ENCODE peak calls at places on chromosome 15, in eight cellular contexts. P is NCI-H1105 treated with DMSO at 0.1 percent for 48 hours; R is SIG-M5; L is adrenal gland; F is ovary; Z is stimulated activated CD4-positive, alpha-beta T cell treated with anti-CD3 and anti-CD28 coated beads, Interleukin-15, amount 100 ng/mL, for 1 hour; O is posterior cingulate gyrus; D is AG10803. S is an unnamed sample.

GRCh38 chr15:40106203-40107161 is 2.2 kb downstream of the BMF start:
- DNase-seq in P (no peak), D (peak; percentile 50), L (peak; percentile 76), R (peak; percentile 88), F (peak; percentile 62), O (no peak), Z (no peak), S (peak; percentile 82)

GRCh38 chr15:85013785-85014184 is 32.1 kb downstream of the PDE8A start:
- DNase-seq in R (no peak), P (no peak), D (no peak), Z (no peak), O (no peak), F (no peak), L (no peak), S (no peak)

GRCh38 chr15:22231603-22232002 is 151.3 kb downstream of the OR4M2 start:
- DNase-seq in R (no peak), Z (no peak), P (no peak), L (no peak), D (no peak), F (no peak), O (no peak), S (no peak)

GRCh38 chr15:70376929-70377691 is 279.4 kb upstream of the TLE3 start:
- DNase-seq in P (peak; percentile 52), Z (no peak), D (peak; percentile 76), R (peak; percentile 10), F (peak; percentile 62), L (peak; percentile 50), O (no peak), S (peak; percentile 86)

GRCh38 chr15:42079401-42079908 is 14.9 kb downstream of the PLA2G4D start:
- DNase-seq in Z (no peak), R (no peak), D (no peak), P (no peak), L (no peak), O (no peak), F (no peak), S (peak; percentile 29)

GRCh38 chr15:43896543-43896942 is 69.7 kb downstream of the WDR76 start:
- DNase-seq in O (no peak), L (no peak), P (no peak), R (no peak), F (no peak), D (no peak), Z (no peak), S (no peak)

GRCh38 chr15:71691700-71692417 is 118.5 kb upstream of the NR2E3 start:
- DNase-seq in Z (no peak), D (peak; percentile 72), F (no peak), L (no peak), O (no peak), R (no peak), P (no peak), S (no peak)

GRCh38 chr15:99057697-99058420 is 47.0 kb upstream of the SYNM start:
- DNase-seq in Z (no peak), F (peak; percentile 41), R (no peak), O (no peak), D (no peak), L (no peak), P (no peak), S (peak; percentile 51)

GRCh38 chr15:71532994-71533393 is 277.4 kb upstream of the NR2E3 start:
- DNase-seq in L (peak; percentile 32), R (no peak), F (no peak), Z (no peak), O (no peak), D (peak; percentile 6), P (peak; percentile 75), S (no peak)

GRCh38 chr15:100788731-100789105 is 90.9 kb upstream of the ALDH1A3 start:
- DNase-seq in R (no peak), D (no peak), P (no peak), Z (no peak), L (no peak), F (no peak), O (no peak), S (no peak)

GRCh38 chr15:70382009-70382749 is 284.5 kb upstream of the TLE3 start:
- DNase-seq in D (no peak), Z (no peak), L (no peak), P (no peak), F (no peak), O (no peak), R (no peak), S (no peak)

GRCh38 chr15:76065267-76065666 is 5.5 kb downstream of the TMEM266 start:
- DNase-seq in D (no peak), L (no peak), R (no peak), Z (no peak), F (no peak), P (no peak), O (no peak), S (no peak)

GRCh38 chr15:37095197-37095992 is 5.0 kb downstream of the MEIS2 start:
- DNase-seq in F (peak; percentile 45), Z (no peak), O (no peak), P (no peak), L (peak; percentile 42), R (no peak), D (no peak), S (peak; percentile 58)

GRCh38 chr15:28105224-28105791 is 6.2 kb upstream of the OCA2 start:
- DNase-seq in L (peak; percentile 14), P (no peak), F (peak; percentile 7), D (no peak), R (no peak), O (no peak), Z (no peak), S (no peak)

GRCh38 chr15:47185222-47185800 is 532.0 kb upstream of the SEMA6D start:
- DNase-seq in D (no peak), P (peak; percentile 75), R (no peak), F (no peak), O (no peak), Z (no peak), L (no peak), S (no peak)

GRCh38 chr15:75342221-75342620 is 4.6 kb upstream of the NEIL1 start:
- DNase-seq in P (no peak), L (no peak), O (no peak), F (no peak), R (no peak), D (no peak), Z (no peak), S (no peak)

GRCh38 chr15:39926526-39926925 is 6.5 kb upstream of the GPR176 start:
- DNase-seq in L (no peak), O (no peak), P (no peak), D (no peak), F (no peak), R (no peak), Z (no peak), S (no peak)

GRCh38 chr15:91426412-91426811 is 326.4 kb downstream of the SV2B start:
- DNase-seq in F (no peak), R (no peak), D (no peak), O (no peak), L (no peak), P (no peak), Z (no peak), S (no peak)

GRCh38 chr15:37104413-37105392 is 4.4 kb upstream of the MEIS2 start:
- DNase-seq in R (no peak), Z (no peak), D (no peak), P (no peak), F (no peak), L (no peak), O (no peak), S (no peak)

GRCh38 chr15:79036323-79036722 is 54.3 kb downstream of the RASGRF1 start:
- DNase-seq in F (no peak), O (no peak), R (no peak), P (no peak), Z (no peak), D (no peak), L (no peak), S (no peak)

GRCh38 chr15:47727137-47727536 is 9.8 kb downstream of the SEMA6D start:
- DNase-seq in R (no peak), P (no peak), D (no peak), L (no peak), F (no peak), O (no peak), Z (no peak), S (no peak)

GRCh38 chr15:97966924-97967620 is 6.6 kb downstream of the ARRDC4 start:
- DNase-seq in P (no peak), O (no peak), D (peak; percentile 82), Z (no peak), F (no peak), L (no peak), R (no peak), S (no peak)

GRCh38 chr15:63186065-63186464 is 3.3 kb upstream of the RAB8B start:
- DNase-seq in O (no peak), D (peak; percentile 76), P (no peak), L (no peak), R (no peak), Z (no peak), F (no peak), S (no peak)

GRCh38 chr15:31476411-31476810 is 149.8 kb downstream of the KLF13 start:
- DNase-seq in R (no peak), D (no peak), Z (no peak), O (no peak), P (no peak), F (no peak), L (peak; percentile 9), S (no peak)

GRCh38 chr15:77975332-77976119 is 102.0 kb downstream of the TBC1D2B start:
- DNase-seq in O (peak; percentile 13), D (no peak), F (no peak), L (no peak), P (no peak), Z (no peak), R (no peak), S (peak; percentile 79)

GRCh38 chr15:65084500-65085206 is 8.1 kb downstream of the KBTBD13 start:
- DNase-seq in D (no peak), L (no peak), P (no peak), Z (no peak), F (no peak), R (no peak), O (no peak), S (no peak)

GRCh38 chr15:83695246-83695645 is 41.3 kb downstream of the ADAMTSL3 start:
- DNase-seq in P (no peak), O (no peak), L (no peak), Z (no peak), D (no peak), R (no peak), F (no peak), S (no peak)

GRCh38 chr15:67815036-67815592 is 10.2 kb upstream of the SKOR1 start:
- DNase-seq in O (no peak), P (no peak), F (no peak), D (no peak), R (no peak), L (no peak), Z (no peak), S (no peak)

GRCh38 chr15:78315686-78316085 is 16.3 kb upstream of the SKIC8 start:
- DNase-seq in L (no peak), Z (no peak), P (no peak), D (no peak), O (no peak), R (no peak), F (no peak), S (no peak)

S was measured in Right ventricle myocardium superior.